ENCODE peak calls at places on chromosome 7, in nine cellular contexts. D, F, I, B, N, Q, G, H and W are unnamed samples.

GRCh38 chr7:111933614-111934013 is 272.6 kb downstream of the DOCK4 start:
- DNase-seq in D (no peak), F (no peak), I (peak), B (peak), N (no peak), Q (no peak), G (no peak), H (no peak), W (peak)

GRCh38 chr7:150668472-150668911 is 17.0 kb upstream of the GIMAP2 start:
- DNase-seq in D (no peak), F (no peak), I (no peak), B (no peak), N (peak), Q (no peak), G (no peak), H (no peak), W (no peak)

GRCh38 chr7:27151945-27152815 is at the start of gene HOXA3:
- DNase-seq in D (no peak), F (no peak), I (peak), B (peak), N (no peak), Q (no peak), G (peak), H (peak), W (peak)

GRCh38 chr7:30705596-30705995 is 23.3 kb upstream of the CRHR2 start:
- DNase-seq in D (no peak), F (no peak), I (no peak), B (no peak), N (no peak), Q (no peak), G (no peak), H (no peak), W (no peak)

GRCh38 chr7:132250480-132251326 is 325.6 kb downstream of the PLXNA4 start:
- DNase-seq in D (no peak), F (no peak), I (no peak), B (no peak), N (no peak), Q (no peak), G (no peak), H (no peak), W (no peak)

GRCh38 chr7:130420943-130421578 is 19.8 kb downstream of the CEP41 start:
- DNase-seq in D (no peak), F (peak), I (no peak), B (no peak), N (no peak), Q (no peak), G (no peak), H (no peak), W (no peak)

GRCh38 chr7:2566890-2567662 is 8.3 kb downstream of the IQCE start:
- DNase-seq in D (no peak), F (no peak), I (no peak), B (peak), N (no peak), Q (no peak), G (peak), H (no peak), W (no peak)

GRCh38 chr7:153886121-153886505 is 166.1 kb upstream of the DPP6 start:
- DNase-seq in D (peak), F (no peak), I (no peak), B (no peak), N (no peak), Q (no peak), G (no peak), H (no peak), W (no peak)

GRCh38 chr7:70325509-70326101 is 727.3 kb downstream of the AUTS2 start:
- DNase-seq in D (no peak), F (no peak), I (no peak), B (peak), N (no peak), Q (peak), G (no peak), H (no peak), W (peak)

GRCh38 chr7:24924375-24924774 is 55.6 kb downstream of the OSBPL3 start:
- DNase-seq in D (no peak), F (no peak), I (no peak), B (no peak), N (no peak), Q (no peak), G (no peak), H (no peak), W (no peak)

GRCh38 chr7:23918856-23919255 is 208.8 kb downstream of the STK31 start:
- DNase-seq in D (no peak), F (no peak), I (peak), B (peak), N (no peak), Q (no peak), G (no peak), H (no peak), W (no peak)

GRCh38 chr7:139725077-139725476 is 52.7 kb downstream of the HIPK2 start:
- DNase-seq in D (no peak), F (no peak), I (peak), B (peak), N (no peak), Q (no peak), G (no peak), H (no peak), W (peak)

GRCh38 chr7:27242580-27243339 is at the start of gene EVX1:
- DNase-seq in D (no peak), F (no peak), I (peak), B (no peak), N (no peak), Q (peak), G (no peak), H (no peak), W (peak)

GRCh38 chr7:104914427-104914826 is 99.6 kb upstream of the KMT2E start:
- DNase-seq in D (no peak), F (no peak), I (no peak), B (no peak), N (no peak), Q (no peak), G (no peak), H (no peak), W (no peak)

GRCh38 chr7:132430466-132430862 is 145.8 kb downstream of the PLXNA4 start:
- DNase-seq in D (no peak), F (no peak), I (no peak), B (no peak), N (no peak), Q (no peak), G (no peak), H (no peak), W (no peak)

GRCh38 chr7:106538638-106539037 is 122.3 kb downstream of the CCDC71L start:
- DNase-seq in D (no peak), F (no peak), I (peak), B (no peak), N (no peak), Q (no peak), G (no peak), H (no peak), W (no peak)

GRCh38 chr7:141354251-141354650 is 197.0 kb upstream of the AGK start:
- DNase-seq in D (no peak), F (no peak), I (peak), B (peak), N (no peak), Q (no peak), G (no peak), H (no peak), W (peak)

GRCh38 chr7:44461387-44461786 is 29.1 kb downstream of the NUDCD3 start:
- DNase-seq in D (no peak), F (no peak), I (peak), B (peak), N (no peak), Q (no peak), G (no peak), H (no peak), W (peak)

GRCh38 chr7:25950488-25951413 is 201.2 kb upstream of the NFE2L3 start:
- DNase-seq in D (peak), F (peak), I (peak), B (peak), N (peak), Q (peak), G (peak), H (peak), W (peak)

GRCh38 chr7:44633254-44634186 is 27.1 kb downstream of the OGDH start:
- DNase-seq in D (no peak), F (no peak), I (peak), B (peak), N (peak), Q (no peak), G (peak), H (peak), W (peak)